ENCODE peak calls at places on chromosomes 2 and 18, in nine cellular contexts. W is cardiac muscle cell; H is effector memory CD4-positive, alpha-beta T cell; X is Panc1; P is adipocyte; N is CD8-positive, alpha-beta T cell; I is GM23248; T is breast epithelium; O is left ventricle myocardium inferior. J is an unnamed sample.
A peak's percentile ranks its signal among the peaks of the same experiment; 100 is the strongest.

GRCh38 chr2:30772021-30772705 is 35.1 kb downstream of the CAPN13 start:
- DNase-seq in W (no peak), I (no peak), H (no peak), O (no peak), N (no peak), P (no peak), T (no peak), X (no peak), J (no peak)

GRCh38 chr18:44041553-44042418 is 638.9 kb upstream of the SETBP1 start:
- DNase-seq in X (no peak), I (no peak), N (no peak), W (no peak), P (no peak), H (no peak), T (no peak), O (no peak), J (no peak)

GRCh38 chr2:66700181-66700686 is 265.3 kb downstream of the MEIS1 start:
- DNase-seq in H (no peak), T (no peak), N (no peak), X (no peak), O (no peak), I (no peak), P (no peak), W (no peak), J (no peak)

GRCh38 chr2:233350708-233351107 is 3.6 kb upstream of the DGKD start:
- DNase-seq in W (peak; percentile 76), O (no peak), I (peak; percentile 95), X (peak; percentile 84), P (peak; percentile 93), N (no peak), H (no peak), T (no peak), J (no peak)

GRCh38 chr2:68776124-68776523 is 41.5 kb downstream of the ARHGAP25 start:
- DNase-seq in H (no peak), X (no peak), O (no peak), T (no peak), N (no peak), I (no peak), W (no peak), P (no peak), J (no peak)

GRCh38 chr2:241009601-241010530 is 11.4 kb downstream of the SNED1 start:
- DNase-seq in W (peak; percentile 97), N (no peak), O (no peak), I (peak; percentile 91), T (no peak), H (no peak), X (no peak), P (peak; percentile 85), J (peak; percentile 9)

GRCh38 chr18:63022429-63023022 is 297.0 kb downstream of the BCL2 start:
- DNase-seq in N (no peak), H (no peak), W (no peak), X (no peak), I (peak; percentile 4), O (no peak), T (no peak), P (peak; percentile 3), J (no peak)

GRCh38 chr2:239204143-239204875 is 196.5 kb downstream of the HDAC4 start:
- DNase-seq in X (no peak), H (no peak), O (no peak), I (no peak), W (no peak), P (no peak), N (no peak), T (peak; percentile 38), J (no peak)

GRCh38 chr2:120108749-120109148 is 95.9 kb downstream of the EPB41L5 start:
- DNase-seq in I (peak; percentile 62), P (peak; percentile 74), N (no peak), T (no peak), O (no peak), W (peak; percentile 19), X (no peak), H (no peak), J (no peak)

GRCh38 chr18:58484989-58485962 is 143.6 kb downstream of the ALPK2 start:
- DNase-seq in P (no peak), I (no peak), N (no peak), X (no peak), H (no peak), O (no peak), T (no peak), W (no peak), J (no peak)

GRCh38 chr2:9052821-9053533 is 49.5 kb upstream of the MBOAT2 start:
- DNase-seq in I (no peak), W (no peak), T (no peak), O (no peak), N (no peak), P (no peak), X (no peak), H (no peak), J (no peak)
- H3K9me3 ChIP-seq in I (no peaks in the 10 kb centered on the region), W (no peaks in the 10 kb centered on the region), T (no peaks in the 10 kb centered on the region), O (no peaks in the 10 kb centered on the region), N (no peaks in the 10 kb centered on the region), P (no peaks in the 10 kb centered on the region), X (no peaks in the 10 kb centered on the region), H (no peaks in the 10 kb centered on the region), J (no peaks in the 10 kb centered on the region)

GRCh38 chr18:66377291-66377690 is 226.6 kb downstream of the CDH19 start:
- DNase-seq in O (no peak), N (no peak), T (no peak), H (no peak), X (no peak), W (no peak), P (no peak), I (no peak), J (no peak)
- H3K9me3 ChIP-seq in O (peaks cover 23% of the 10 kb centered on the region), N (no peaks in the 10 kb centered on the region), T (no peaks in the 10 kb centered on the region), H (no peaks in the 10 kb centered on the region), X (no peaks in the 10 kb centered on the region), W (no peaks in the 10 kb centered on the region), P (no peaks in the 10 kb centered on the region), I (no peaks in the 10 kb centered on the region), J (no peaks in the 10 kb centered on the region)

DNA sequence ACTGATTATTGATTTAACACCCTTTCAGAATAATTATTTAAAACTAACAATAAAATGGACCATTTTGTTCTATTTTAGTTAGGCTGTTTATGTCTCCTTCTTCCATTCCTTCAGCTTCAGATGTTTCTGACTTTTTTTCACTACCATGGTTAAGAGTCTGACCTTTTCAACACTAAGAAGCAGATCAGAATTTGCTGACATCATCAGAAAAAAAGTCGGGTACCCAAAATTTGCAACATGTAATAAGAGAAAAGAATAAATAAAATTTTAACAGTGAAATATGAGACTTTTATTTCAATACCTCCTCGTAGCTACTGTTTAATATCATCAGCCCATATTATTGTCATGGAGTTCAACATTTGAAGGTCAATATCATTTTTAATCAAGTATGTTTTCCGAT is 1158.3 kb downstream of the RPIA start:
- DNase-seq in W (no peak), N (no peak), P (no peak), H (no peak), O (no peak), I (no peak), X (no peak), T (no peak), J (no peak)
- H3K9me3 ChIP-seq in W (peaks cover 18% of the 10 kb centered on the region), N (no peaks in the 10 kb centered on the region), P (no peaks in the 10 kb centered on the region), H (no peaks in the 10 kb centered on the region), O (no peaks in the 10 kb centered on the region), I (no peaks in the 10 kb centered on the region), X (no peaks in the 10 kb centered on the region), T (no peaks in the 10 kb centered on the region), J (no peaks in the 10 kb centered on the region)

DNA sequence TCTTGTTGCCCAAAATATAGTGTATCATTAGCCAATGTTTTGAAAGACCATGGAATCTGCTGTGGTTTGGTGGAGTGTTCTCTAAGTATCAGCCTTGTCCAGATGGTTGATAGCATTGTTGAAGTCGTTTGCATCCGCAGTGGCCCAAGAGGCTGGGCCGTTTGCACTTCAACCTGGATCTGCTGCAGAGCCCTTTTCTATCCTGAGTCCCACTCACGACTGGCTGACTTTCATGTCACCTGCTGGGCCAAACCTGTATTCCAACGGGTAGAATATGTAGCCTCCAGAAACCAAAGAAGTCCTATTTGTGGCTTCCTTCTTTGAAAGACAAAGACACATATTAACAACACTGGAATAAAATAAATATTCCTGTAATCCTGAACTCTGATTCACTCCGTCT is 1154.1 kb downstream of the RPIA start:
- DNase-seq in O (no peak), I (no peak), H (no peak), T (no peak), X (no peak), W (no peak), P (no peak), N (no peak), J (no peak)
- H3K9me3 ChIP-seq in O (peaks cover 10% of the 10 kb centered on the region), I (no peaks in the 10 kb centered on the region), H (peaks cover 4% of the 10 kb centered on the region), T (no peaks in the 10 kb centered on the region), X (no peaks in the 10 kb centered on the region), W (peaks cover 28% of the 10 kb centered on the region), P (peaks cover 5% of the 10 kb centered on the region), N (no peaks in the 10 kb centered on the region), J (no peaks in the 10 kb centered on the region)

DNA sequence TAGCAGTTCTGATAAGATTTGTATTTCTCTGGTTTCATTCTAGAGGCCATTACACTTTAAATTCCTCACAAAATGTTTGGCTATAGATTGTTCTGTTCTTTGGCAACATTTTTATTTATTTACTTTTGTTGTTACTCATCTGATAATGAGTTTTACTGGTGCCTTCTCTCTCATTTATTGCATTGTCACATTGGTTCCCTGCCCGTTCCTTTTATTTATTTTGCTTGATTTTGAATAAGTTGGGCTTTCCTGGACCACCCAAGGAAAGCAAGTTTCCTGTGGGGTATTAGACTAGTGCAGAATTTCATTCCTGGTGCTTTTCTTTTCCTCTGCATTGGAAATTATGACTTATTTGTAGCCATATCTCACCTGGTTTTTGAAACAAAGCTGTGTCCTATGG is 232.0 kb downstream of the SOCS6 start:
- DNase-seq in I (no peak), P (no peak), W (no peak), O (no peak), N (no peak), X (no peak), H (no peak), T (no peak), J (no peak)
- H3K9me3 ChIP-seq in I (no peaks in the 10 kb centered on the region), P (no peaks in the 10 kb centered on the region), W (no peaks in the 10 kb centered on the region), O (no peaks in the 10 kb centered on the region), N (no peaks in the 10 kb centered on the region), X (no peaks in the 10 kb centered on the region), H (no peaks in the 10 kb centered on the region), T (no peaks in the 10 kb centered on the region), J (no peaks in the 10 kb centered on the region)

J was measured in T-helper 17 cell.